ENCODE peak calls at places on chromosomes 5 and 9, in ten cellular contexts. X, P, Y, L, A, U, J, I, Q and R are unnamed samples.

GRCh38 chr5:16888694-16889124 is 47.4 kb downstream of the MYO10 start:
- DNase-seq in X (peak), P (no peak), Y (no peak), L (no peak), A (no peak), U (no peak), J (no peak), I (peak), Q (no peak), R (peak)

GRCh38 chr5:41794478-41794877 is 75.7 kb downstream of the OXCT1 start:
- DNase-seq in X (peak), P (peak), Y (no peak), L (peak), A (no peak), U (peak), J (no peak), I (peak), Q (no peak), R (peak)

GRCh38 chr5:180648658-180649296 is 623 bp downstream of the FLT4 start:
- DNase-seq in X (no peak), P (no peak), Y (no peak), L (no peak), A (no peak), U (peak), J (peak), I (no peak), Q (no peak), R (no peak)

GRCh38 chr5:141003026-141003425 is 36.8 kb downstream of the PCDHAC2 start:
- DNase-seq in X (no peak), P (no peak), Y (no peak), L (no peak), A (no peak), U (no peak), J (no peak), I (peak), Q (no peak), R (no peak)

GRCh38 chr9:129370770-129371169 is 192.7 kb upstream of the IER5L start:
- DNase-seq in X (no peak), P (no peak), Y (no peak), L (no peak), A (no peak), U (no peak), J (peak), I (no peak), Q (no peak), R (no peak)

GRCh38 chr5:172412724-172413260 is 41.5 kb downstream of the SH3PXD2B start:
- DNase-seq in X (peak), P (peak), Y (peak), L (peak), A (no peak), U (no peak), J (peak), I (peak), Q (no peak), R (peak)

GRCh38 chr5:42745426-42745825 is 11.2 kb upstream of the CCDC152 start:
- DNase-seq in X (no peak), P (no peak), Y (no peak), L (no peak), A (no peak), U (no peak), J (no peak), I (peak), Q (no peak), R (no peak)

GRCh38 chr5:23631283-23632045 is 124.1 kb downstream of the PRDM9 start:
- DNase-seq in X (peak), P (no peak), Y (no peak), L (no peak), A (no peak), U (peak), J (peak), I (peak), Q (no peak), R (peak)

GRCh38 chr5:17248999-17249634 is 31.7 kb downstream of the BASP1 start:
- DNase-seq in X (peak), P (peak), Y (peak), L (peak), A (no peak), U (peak), J (no peak), I (peak), Q (no peak), R (peak)

GRCh38 chr9:73655831-73656230 is 504.2 kb downstream of the ANXA1 start:
- DNase-seq in X (no peak), P (no peak), Y (no peak), L (no peak), A (no peak), U (no peak), J (no peak), I (no peak), Q (no peak), R (no peak)

GRCh38 chr5:107112207-107112606 is 558.5 kb downstream of the EFNA5 start:
- DNase-seq in X (no peak), P (no peak), Y (no peak), L (no peak), A (no peak), U (no peak), J (no peak), I (no peak), Q (no peak), R (no peak)

GRCh38 chr9:92727716-92728700 is 36.6 kb downstream of the BICD2 start:
- DNase-seq in X (no peak), P (no peak), Y (no peak), L (no peak), A (no peak), U (no peak), J (no peak), I (no peak), Q (no peak), R (no peak)

GRCh38 chr5:15601274-15601673 is 101.3 kb downstream of the FBXL7 start:
- DNase-seq in X (no peak), P (no peak), Y (no peak), L (no peak), A (no peak), U (no peak), J (no peak), I (no peak), Q (no peak), R (no peak)

GRCh38 chr9:83920469-83920941 is 727 bp downstream of the KIF27 start:
- DNase-seq in X (no peak), P (peak), Y (no peak), L (no peak), A (peak), U (peak), J (no peak), I (peak), Q (no peak), R (peak)